ENCODE peak calls at places on chromosomes 6 and 20, in five cellular contexts. G is upper lobe of left lung, K is K562, S is transverse colon, A is uterus. R is an unnamed sample.

GRCh38 chr20:13318871-13319521 is 97.9 kb downstream of the ISM1 start:
- DNase-seq in G (no peak), K (no peak), S (no peak), A (no peak), R (no peak)

GRCh38 chr6:144586986-144587385 is 301.9 kb downstream of the UTRN start:
- DNase-seq in S (no peak), G (no peak), K (no peak), A (no peak), R (no peak)

GRCh38 chr6:157235600-157236039 is 87.7 kb downstream of the TMEM242 start:
- DNase-seq in K (no peak), S (peak), G (peak), A (peak), R (peak)

GRCh38 chr6:11367638-11368199 is 135.3 kb upstream of the NEDD9 start:
- DNase-seq in S (no peak), K (no peak), A (no peak), G (no peak), R (no peak)

GRCh38 chr6:146286976-146287375 is 256.7 kb upstream of the RAB32 start:
- DNase-seq in A (no peak), K (no peak), G (no peak), S (no peak), R (no peak)

GRCh38 chr20:34010405-34010895 is 16.7 kb downstream of the RALY start:
- DNase-seq in A (no peak), K (no peak), S (no peak), G (no peak), R (no peak)

GRCh38 chr20:1466211-1467081 is at the start of gene NSFL1C:
- DNase-seq in A (peak), G (peak), S (peak), K (peak), R (peak)

GRCh38 chr6:155272353-155273222 is 8.8 kb downstream of the CLDN20 start:
- DNase-seq in S (no peak), G (no peak), A (peak), K (no peak), R (no peak)

GRCh38 chr6:17971128-17972073 is 16.0 kb downstream of the KIF13A start:
- DNase-seq in A (peak), G (no peak), K (no peak), S (no peak), R (no peak)

GRCh38 chr20:12821249-12821648 is 187.5 kb upstream of the SPTLC3 start:
- DNase-seq in S (no peak), A (no peak), K (no peak), G (no peak), R (no peak)

GRCh38 chr6:41200296-41200900 is 551 bp downstream of the TREML2 start:
- DNase-seq in G (peak), S (peak), K (peak), A (no peak), R (no peak)

GRCh38 chr20:15673206-15673605 is 900.0 kb downstream of the KIF16B start:
- DNase-seq in G (no peak), K (no peak), A (no peak), S (no peak), R (no peak)

GRCh38 chr20:55935448-55936221 is 69.7 kb downstream of the CBLN4 start:
- DNase-seq in A (no peak), S (no peak), G (no peak), K (no peak), R (no peak)

GRCh38 chr20:39468703-39469102 is 506.6 kb downstream of the DHX35 start:
- DNase-seq in K (no peak), G (no peak), A (no peak), S (no peak), R (no peak)

GRCh38 chr6:43124481-43124880 is 46.6 kb upstream of the SRF start:
- DNase-seq in G (no peak), S (no peak), K (no peak), A (no peak), R (no peak)

GRCh38 chr20:14481863-14482262 is 144.5 kb upstream of the FLRT3 start:
- DNase-seq in K (no peak), A (no peak), G (no peak), S (no peak), R (no peak)

GRCh38 chr6:136552054-136552453 is 1.8 kb upstream of the MAP7 start:
- DNase-seq in K (peak), A (no peak), S (no peak), G (no peak), R (no peak)

GRCh38 chr6:134175532-134176282 is 123.3 kb upstream of the SLC2A12 start:
- DNase-seq in G (peak), K (peak), A (peak), S (peak), R (peak)

GRCh38 chr6:14739830-14740229 is 506.0 kb upstream of the JARID2 start:
- DNase-seq in A (no peak), G (no peak), K (no peak), S (no peak), R (no peak)

GRCh38 chr6:27025351-27025750 is 222.2 kb upstream of the PRSS16 start:
- DNase-seq in A (no peak), S (no peak), G (no peak), K (no peak), R (no peak)

GRCh38 chr6:27016689-27017088 is 230.8 kb upstream of the PRSS16 start:
- DNase-seq in G (no peak), K (no peak), S (no peak), A (no peak), R (no peak)

GRCh38 chr6:27023664-27024063 is 223.8 kb upstream of the PRSS16 start:
- DNase-seq in A (no peak), G (no peak), K (no peak), S (no peak), R (no peak)

GRCh38 chr6:27020553-27020880 is 227.0 kb upstream of the PRSS16 start:
- DNase-seq in A (no peak), G (no peak), K (no peak), S (no peak), R (no peak)

GRCh38 chr6:27019651-27020552 is 227.6 kb upstream of the PRSS16 start:
- DNase-seq in K (peak), G (peak), A (peak), S (peak), R (peak)
- TF ChIP-seq POLR2A in K (peak), G (peak), A (peak), S (peak), R (no peak)

DNA sequence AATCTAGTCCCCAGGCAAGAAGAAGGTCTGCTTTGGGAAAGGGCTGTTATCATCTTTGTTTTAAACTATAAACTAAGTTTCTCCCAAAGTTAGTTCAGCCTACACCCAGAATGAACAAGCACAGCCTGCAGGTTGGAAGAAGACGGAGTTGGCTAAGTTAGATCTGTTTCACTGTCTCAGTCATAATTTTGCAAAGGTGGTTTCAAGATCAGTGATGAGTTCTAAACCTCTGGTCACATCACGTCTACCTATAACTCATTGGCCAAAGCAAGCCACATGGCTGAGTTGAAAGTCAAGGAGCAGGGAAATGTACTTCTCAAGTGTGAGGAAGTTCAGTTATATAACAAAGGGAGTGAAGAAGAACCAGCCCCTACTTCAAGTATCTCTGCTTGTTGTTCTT is 50.5 kb upstream of the ECI2 start:
- DNase-seq in K (no peak), S (no peak), A (no peak), G (no peak), R (no peak)
- H3K27ac ChIP-seq in K (no peak), S (no peak), A (no peak), G (no peak), R (no peak)

GRCh38 chr6:29965873-29966601 is 23.7 kb downstream of the HLA-A start:
- DNase-seq in K (peak), A (peak), S (peak), G (peak), R (peak)
- H3K4me3 ChIP-seq in K (peak), A (peak), S (peak), G (no peak), R (peak)

DNA sequence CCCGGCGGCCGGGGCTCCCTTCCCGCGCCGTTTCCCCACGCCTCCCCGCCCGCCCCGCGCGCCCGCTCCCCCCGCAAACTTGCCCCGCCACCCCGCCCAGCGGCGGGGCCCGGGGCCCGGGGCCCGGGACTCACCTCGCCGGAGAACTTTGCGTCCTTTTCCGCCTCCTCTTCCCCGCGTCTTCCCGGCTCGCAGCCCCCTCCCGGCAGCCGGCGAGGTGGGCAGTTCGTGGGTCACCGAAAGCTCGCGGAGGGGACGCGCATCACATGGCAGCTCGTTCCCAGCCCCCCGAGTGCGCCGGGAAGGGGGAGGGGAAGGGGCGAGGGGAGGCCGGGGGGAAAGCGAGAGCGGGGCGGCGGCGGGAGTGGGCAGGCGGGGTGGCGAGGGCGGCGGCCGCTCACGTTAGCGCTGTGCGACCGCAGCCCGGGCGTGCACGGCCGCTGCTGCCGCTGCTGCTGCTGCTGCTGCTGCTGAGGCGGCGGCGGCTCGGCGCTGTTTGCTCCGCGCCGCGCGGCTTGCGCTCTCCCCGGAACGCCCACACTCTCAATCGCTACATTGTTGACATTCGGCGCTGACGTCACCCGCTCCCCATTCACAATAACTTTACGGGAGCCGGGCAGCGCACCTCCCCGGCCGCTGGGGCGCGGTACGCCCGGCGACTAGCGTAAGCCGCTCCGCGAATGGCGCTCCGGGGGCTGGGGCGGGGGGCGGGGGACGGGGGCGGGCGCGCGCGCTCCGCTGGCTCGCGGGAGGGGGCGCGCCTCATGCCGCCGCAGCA is at the start of gene BACH2:
- DNase-seq in K (peak), S (peak), A (peak), G (peak), R (peak)
- TF ChIP-seq POLR2A in K (no peak), S (peak), A (peak), G (no peak), R (no peak)

GRCh38 chr6:140269766-140270165 is 895.3 kb upstream of the CITED2 start:
- DNase-seq in A (no peak), K (no peak), S (no peak), G (no peak), R (no peak)
- H3K27ac ChIP-seq in A (no peak), K (no peak), S (no peak), G (no peak), R (no peak)

DNA sequence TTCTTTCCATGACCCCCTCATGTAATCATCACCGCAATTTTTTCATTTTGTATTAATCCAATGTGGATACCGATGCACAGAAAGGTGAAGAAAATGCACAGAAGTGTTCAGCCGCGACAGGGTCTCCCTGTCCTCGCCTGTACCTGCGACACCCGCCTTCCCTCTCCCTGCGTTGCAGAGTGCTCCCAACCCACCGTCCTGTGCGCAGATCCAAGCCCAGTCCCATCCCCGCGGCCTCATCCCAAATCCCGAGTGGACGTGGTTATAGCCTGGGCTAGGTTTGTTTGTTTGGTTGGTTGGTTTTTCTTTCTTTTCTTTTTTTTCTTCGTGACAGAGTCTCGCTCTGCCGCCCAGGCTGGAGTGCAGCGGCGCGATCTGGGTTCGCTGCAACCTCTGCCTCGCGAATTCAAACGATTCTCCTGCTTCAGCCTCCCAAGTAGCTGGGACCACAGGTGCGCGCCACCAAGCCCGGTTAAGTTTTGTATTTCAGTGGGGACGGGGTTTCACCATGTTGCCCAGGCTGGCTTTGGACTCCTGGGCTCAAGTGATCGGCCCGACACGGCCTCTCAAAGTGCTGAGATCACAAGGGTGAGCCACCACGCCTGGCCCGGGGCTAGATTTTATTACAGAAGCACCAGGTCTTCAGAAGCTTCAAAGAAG is 536 bp upstream of the RAET1G start:
- DNase-seq in G (no peak), A (no peak), S (no peak), K (no peak), R (no peak)
- H3K4me3 ChIP-seq in G (peak), A (peak), S (peak), K (no peak), R (peak)

GRCh38 chr6:27894839-27895762 is 17.1 kb downstream of the OR2B2 start:
- DNase-seq in G (peak), A (peak), S (peak), K (peak), R (no peak)

GRCh38 chr6:27892596-27893058 is 19.6 kb downstream of the OR2B2 start:
- DNase-seq in G (no peak), S (no peak), K (no peak), A (no peak), R (no peak)

GRCh38 chr6:27891300-27891913 is 20.8 kb downstream of the OR2B2 start:
- DNase-seq in K (no peak), A (no peak), S (no peak), G (no peak), R (no peak)

GRCh38 chr6:27893836-27894807 is 18.1 kb downstream of the OR2B2 start:
- DNase-seq in G (peak), A (peak), S (peak), K (peak), R (peak)

GRCh38 chr6:27893059-27893835 is 18.9 kb downstream of the OR2B2 start:
- DNase-seq in S (peak), K (peak), G (peak), A (peak), R (peak)
- TF ChIP-seq POLR2A in S (peak), K (peak), G (no peak), A (peak), R (peak)

GRCh38 chr20:59150821-59151251 is 12.8 kb upstream of the ZNF831 start:
- DNase-seq in S (no peak), G (no peak), K (no peak), A (no peak), R (no peak)
- H3K27ac ChIP-seq in S (no peak), G (no peak), K (no peak), A (no peak), R (peak)

DNA sequence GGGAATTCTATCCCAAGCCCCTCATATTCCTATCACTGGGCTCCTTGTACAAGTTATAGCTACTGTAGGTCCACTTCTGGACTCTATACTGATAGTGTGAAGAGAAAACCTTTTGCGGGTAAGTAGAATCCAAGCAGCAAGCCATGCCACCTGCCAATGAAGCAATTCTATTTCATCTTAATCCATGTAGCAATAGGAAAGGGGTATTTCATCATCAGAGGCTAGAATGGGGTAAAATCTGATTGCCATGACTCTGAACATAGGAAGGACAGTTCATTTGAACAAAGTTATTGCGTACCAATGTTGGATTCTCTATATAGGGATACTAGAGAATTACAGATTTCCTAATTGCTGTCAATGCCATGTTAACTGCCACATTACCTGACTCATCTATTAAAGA is 4.5 kb downstream of the BMP6 start:
- DNase-seq in K (no peak), A (no peak), G (no peak), S (no peak), R (no peak)
- H3K4me3 ChIP-seq in K (no peak), A (no peak), G (no peak), S (no peak), R (no peak)

R was measured in Peyer's patch.